ENCODE peak calls at places on chromosomes 13 and 19, in nine cellular contexts. M, E, G, Z, O, Q, X, T and L are unnamed samples.

GRCh38 chr19:34707661-34708060 is 26.4 kb upstream of the ZNF181 start:
- DNase-seq in M (peak; percentile 79), E (no peak), G (no peak), Z (no peak), O (no peak), Q (no peak), X (no peak), T (no peak), L (no peak)

GRCh38 chr19:1252221-1252817 is 3.9 kb downstream of the MIDN start:
- DNase-seq in M (peak; percentile 96), E (peak; percentile 88), G (peak; percentile 81), Z (peak; percentile 98), O (peak; percentile 80), Q (peak; percentile 95), X (peak; percentile 99), T (peak; percentile 96), L (peak; percentile 99)

GRCh38 chr19:38264486-38265212 is at the start of gene SPINT2:
- DNase-seq in M (no peak), E (no peak), G (no peak), Z (no peak), O (no peak), Q (no peak), X (no peak), T (no peak), L (no peak)

GRCh38 chr13:26872444-26873173 is 112.0 kb upstream of the GPR12 start:
- DNase-seq in M (peak; percentile 15), E (peak; percentile 9), G (peak; percentile 55), Z (peak; percentile 24), O (no peak), Q (peak; percentile 41), X (peak; percentile 56), T (peak; percentile 43), L (no peak)

GRCh38 chr19:32091196-32091595 is 254.2 kb upstream of the ZNF507 start:
- DNase-seq in M (no peak), E (peak; percentile 54), G (no peak), Z (peak; percentile 59), O (no peak), Q (no peak), X (no peak), T (no peak), L (no peak)

GRCh38 chr13:75864718-75865117 is 228.6 kb downstream of the LMO7 start:
- DNase-seq in M (no peak), E (peak; percentile 69), G (peak; percentile 85), Z (peak; percentile 91), O (no peak), Q (no peak), X (peak; percentile 68), T (no peak), L (no peak)

GRCh38 chr13:41053384-41053826 is 7.9 kb upstream of the WBP4 start:
- DNase-seq in M (peak; percentile 34), E (peak; percentile 61), G (peak; percentile 48), Z (peak; percentile 63), O (peak; percentile 18), Q (no peak), X (peak; percentile 59), T (no peak), L (no peak)

GRCh38 chr13:31880849-31881494 is 141.6 kb downstream of the RXFP2 start:
- DNase-seq in M (no peak), E (no peak), G (no peak), Z (peak; percentile 3), O (no peak), Q (no peak), X (no peak), T (no peak), L (no peak)

GRCh38 chr19:29079331-29079730 is 133.6 kb downstream of the UQCRFS1 start:
- DNase-seq in M (no peak), E (no peak), G (no peak), Z (no peak), O (no peak), Q (no peak), X (no peak), T (no peak), L (no peak)

GRCh38 chr13:95267662-95268369 is 33.4 kb downstream of the ABCC4 start:
- DNase-seq in M (no peak), E (peak; percentile 99), G (peak; percentile 56), Z (peak; percentile 94), O (no peak), Q (no peak), X (peak; percentile 81), T (peak; percentile 40), L (peak; percentile 84)

GRCh38 chr13:47256618-47257017 is 359.8 kb upstream of the HTR2A start:
- DNase-seq in M (no peak), E (peak; percentile 30), G (peak; percentile 89), Z (peak; percentile 47), O (no peak), Q (no peak), X (peak; percentile 74), T (no peak), L (no peak)

GRCh38 chr13:28763887-28764286 is 45.1 kb upstream of the SLC46A3 start:
- DNase-seq in M (no peak), E (no peak), G (no peak), Z (no peak), O (no peak), Q (no peak), X (no peak), T (no peak), L (no peak)

GRCh38 chr13:49679244-49679643 is 12.0 kb downstream of the EBPL start:
- DNase-seq in M (peak; percentile 26), E (no peak), G (no peak), Z (peak; percentile 50), O (no peak), Q (no peak), X (peak; percentile 30), T (no peak), L (no peak)

GRCh38 chr13:74555291-74556001 is 421.2 kb upstream of the KLF12 start:
- DNase-seq in M (no peak), E (no peak), G (no peak), Z (no peak), O (no peak), Q (no peak), X (no peak), T (no peak), L (no peak)

GRCh38 chr19:7847664-7848063 is 17.6 kb downstream of the EVI5L start:
- DNase-seq in M (no peak), E (no peak), G (no peak), Z (no peak), O (no peak), Q (no peak), X (no peak), T (no peak), L (no peak)

DNA sequence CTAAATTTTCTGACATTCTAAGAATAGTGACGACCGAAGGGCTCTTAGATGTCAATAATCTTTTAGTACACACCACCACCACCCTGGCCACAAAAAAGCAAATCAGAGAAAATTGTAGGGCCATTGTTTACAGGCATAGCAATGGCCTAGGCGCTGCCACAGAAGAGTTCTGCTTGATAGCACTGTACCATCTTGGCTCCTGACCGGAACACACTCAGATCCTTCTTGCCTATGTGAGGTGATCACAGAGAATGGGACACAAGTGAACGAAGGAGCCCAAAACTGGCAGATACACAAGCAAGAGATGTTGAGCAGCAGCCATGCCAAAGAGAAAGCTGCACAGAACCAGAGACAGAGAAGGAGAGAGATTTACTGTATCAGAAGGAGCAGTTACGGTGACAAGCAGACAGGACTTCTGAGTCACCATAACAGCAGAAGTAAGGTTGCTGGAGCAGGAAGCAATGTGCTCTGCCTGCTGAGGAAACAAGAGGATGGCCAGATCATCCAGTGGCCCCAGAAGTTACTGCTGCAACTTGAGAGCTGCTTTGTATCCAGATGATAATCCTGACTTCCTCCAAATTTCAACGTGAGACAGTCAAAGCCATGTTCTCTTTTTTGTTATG is 105.2 kb downstream of the SLITRK6 start:
- DNase-seq in M (no peak), E (peak; percentile 67), G (peak; percentile 8), Z (peak; percentile 23), O (no peak), Q (no peak), X (peak; percentile 2), T (no peak), L (no peak)
- H3K4me3 ChIP-seq in M (no peak overlapping the region), E (no peak overlapping the region), G (no peak overlapping the region), Z (no peak overlapping the region), O (no peak overlapping the region), Q (no peak overlapping the region), X (no peak overlapping the region), T (no peak overlapping the region), L (no peak overlapping the region)

GRCh38 chr19:9445037-9445436 is 9.7 kb upstream of the ZNF266 start:
- DNase-seq in M (no peak), E (no peak), G (no peak), Z (no peak), O (no peak), Q (no peak), X (no peak), T (no peak), L (no peak)
- H3K9me3 ChIP-seq in M (no peaks in the 10 kb centered on the region), E (peaks cover 76% of the 10 kb centered on the region), G (peaks cover 53% of the 10 kb centered on the region), Z (no peaks in the 10 kb centered on the region), O (no peaks in the 10 kb centered on the region), Q (peaks cover 49% of the 10 kb centered on the region), X (no peaks in the 10 kb centered on the region), T (peaks cover 2% of the 10 kb centered on the region), L (peaks cover 2% of the 10 kb centered on the region)

GRCh38 chr13:111186305-111186930 is 71.3 kb downstream of the ARHGEF7 start:
- DNase-seq in M (no peak), E (no peak), G (no peak), Z (no peak), O (no peak), Q (no peak), X (no peak), T (no peak), L (no peak)

GRCh38 chr13:111183087-111183645 is 68.1 kb downstream of the ARHGEF7 start:
- DNase-seq in M (no peak), E (no peak), G (no peak), Z (no peak), O (no peak), Q (no peak), X (no peak), T (no peak), L (no peak)

GRCh38 chr13:111181977-111182376 is 66.9 kb downstream of the ARHGEF7 start:
- DNase-seq in M (no peak), E (no peak), G (no peak), Z (no peak), O (no peak), Q (no peak), X (no peak), T (no peak), L (no peak)

GRCh38 chr13:111184685-111185401 is 69.7 kb downstream of the ARHGEF7 start:
- DNase-seq in M (no peak), E (no peak), G (no peak), Z (no peak), O (peak; percentile 23), Q (no peak), X (peak; percentile 22), T (no peak), L (no peak)

GRCh38 chr13:111183959-111184684 is 69.0 kb downstream of the ARHGEF7 start:
- DNase-seq in M (no peak), E (no peak), G (no peak), Z (peak; percentile 37), O (no peak), Q (no peak), X (peak; percentile 22), T (no peak), L (no peak)
- H3K4me1 ChIP-seq in M (peaks cover 23% of the 10 kb centered on the region), E (peaks cover 22% of the 10 kb centered on the region), G (peaks cover 11% of the 10 kb centered on the region), Z (peaks cover 17% of the 10 kb centered on the region), O (peaks cover 79% of the 10 kb centered on the region), Q (peaks cover 84% of the 10 kb centered on the region), X (peaks cover 45% of the 10 kb centered on the region), T (peaks cover 35% of the 10 kb centered on the region), L (peaks cover 5% of the 10 kb centered on the region)

DNA sequence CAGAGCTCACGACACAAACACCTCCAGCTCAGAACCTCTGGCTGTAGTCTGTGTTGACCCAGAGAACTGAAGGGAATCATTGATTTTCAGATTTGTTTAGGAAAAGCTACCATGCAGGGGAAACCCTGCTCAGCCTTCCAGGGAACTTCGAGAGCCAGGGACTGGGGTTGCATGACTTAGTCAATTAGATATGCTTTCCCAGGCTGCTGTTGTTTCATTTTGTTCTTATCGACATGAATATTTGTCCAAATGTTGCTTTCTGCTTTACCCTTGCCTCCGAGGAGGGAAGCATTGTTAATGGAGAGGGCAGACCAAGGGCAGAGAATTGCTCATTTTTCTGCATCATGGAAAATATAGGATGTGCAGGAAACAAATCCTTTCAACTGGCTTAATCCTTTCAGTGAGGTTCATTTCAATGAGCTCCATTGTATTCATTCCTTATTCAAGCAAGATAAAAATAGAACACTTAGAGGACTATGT is 82.5 kb downstream of the KLF5 start:
- DNase-seq in M (peak; percentile 5), E (peak; percentile 30), G (no peak), Z (peak; percentile 5), O (no peak), Q (no peak), X (peak; percentile 42), T (no peak), L (no peak)
- H3K4me3 ChIP-seq in M (no peak overlapping the region), E (no peak overlapping the region), G (no peak overlapping the region), Z (peak overlapping the region; percentile 10), O (no peak overlapping the region), Q (no peak overlapping the region), X (no peak overlapping the region), T (no peak overlapping the region), L (no peak overlapping the region)